ENCODE peak calls at places on chromosomes 11 and 22, in five cellular contexts. W, J, L, I and D are unnamed samples.

GRCh38 chr11:44980533-44981427 is 30.1 kb upstream of the TP53I11 start:
- DNase-seq in W (no peak), J (no peak), I (no peak), L (no peak), D (peak; percentile 60)

GRCh38 chr11:45432100-45432499 is 146.0 kb upstream of the SYT13 start:
- DNase-seq in W (no peak), I (no peak), L (no peak), J (no peak), D (no peak)

GRCh38 chr11:2212411-2213251 is 41.0 kb upstream of the TH start:
- DNase-seq in J (no peak), W (no peak), I (no peak), L (no peak), D (peak; percentile 77)

GRCh38 chr11:121163658-121164308 is 62.7 kb downstream of the TECTA start:
- DNase-seq in I (no peak), W (no peak), J (no peak), L (no peak), D (no peak)

GRCh38 chr11:73288873-73289707 is 17.0 kb downstream of the P2RY6 start:
- DNase-seq in J (peak; percentile 91), I (peak; percentile 84), L (peak; percentile 81), W (peak; percentile 76), D (peak; percentile 90)

GRCh38 chr22:35489225-35489624 is 51.4 kb upstream of the RASD2 start:
- DNase-seq in L (no peak), W (no peak), J (no peak), I (no peak), D (peak; percentile 66)

GRCh38 chr11:43268786-43269185 is 43.0 kb upstream of the API5 start:
- DNase-seq in I (no peak), W (no peak), L (no peak), J (no peak), D (no peak)

GRCh38 chr11:61147271-61147670 is 14.0 kb downstream of the VPS37C start:
- DNase-seq in J (no peak), W (no peak), I (no peak), L (no peak), D (no peak)

DNA sequence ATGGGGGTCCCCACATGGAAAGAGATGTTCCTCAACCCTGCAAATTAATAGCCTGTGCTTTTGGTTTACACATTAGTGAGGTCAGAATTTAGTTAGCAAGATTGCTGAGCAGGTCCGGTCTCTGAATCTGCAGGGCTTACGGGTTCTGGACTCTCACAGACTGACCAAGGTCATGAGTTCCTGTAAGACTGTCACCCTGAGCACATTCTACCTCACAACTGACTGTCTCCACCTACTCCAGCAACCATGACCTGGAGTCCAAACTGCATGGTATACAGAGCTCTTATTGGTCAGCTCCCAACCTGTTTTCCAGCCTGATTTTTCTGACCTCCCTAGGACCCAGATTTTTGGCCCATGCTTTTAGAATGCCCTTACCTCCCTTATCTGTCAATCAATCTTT is 28.2 kb downstream of the DKK3 start:
- DNase-seq in L (no peak), J (no peak), I (no peak), W (no peak), D (no peak)
- TF ChIP-seq CTCF in L (no peak), J (no peak), I (no peak), W (no peak), D (no peak)

GRCh38 chr22:20260071-20260722 is 7.9 kb downstream of the RTN4R start:
- DNase-seq in J (no peak), I (no peak), L (no peak), W (no peak), D (no peak)

GRCh38 chr22:20257474-20258299 is 10.4 kb downstream of the RTN4R start:
- DNase-seq in J (no peak), L (no peak), I (no peak), W (no peak), D (no peak)

GRCh38 chr22:20259336-20259705 is 8.8 kb downstream of the RTN4R start:
- DNase-seq in I (no peak), J (no peak), L (no peak), W (no peak), D (no peak)

GRCh38 chr22:20256562-20257473 is 11.3 kb downstream of the RTN4R start:
- DNase-seq in I (no peak), L (no peak), J (no peak), W (no peak), D (no peak)

DNA sequence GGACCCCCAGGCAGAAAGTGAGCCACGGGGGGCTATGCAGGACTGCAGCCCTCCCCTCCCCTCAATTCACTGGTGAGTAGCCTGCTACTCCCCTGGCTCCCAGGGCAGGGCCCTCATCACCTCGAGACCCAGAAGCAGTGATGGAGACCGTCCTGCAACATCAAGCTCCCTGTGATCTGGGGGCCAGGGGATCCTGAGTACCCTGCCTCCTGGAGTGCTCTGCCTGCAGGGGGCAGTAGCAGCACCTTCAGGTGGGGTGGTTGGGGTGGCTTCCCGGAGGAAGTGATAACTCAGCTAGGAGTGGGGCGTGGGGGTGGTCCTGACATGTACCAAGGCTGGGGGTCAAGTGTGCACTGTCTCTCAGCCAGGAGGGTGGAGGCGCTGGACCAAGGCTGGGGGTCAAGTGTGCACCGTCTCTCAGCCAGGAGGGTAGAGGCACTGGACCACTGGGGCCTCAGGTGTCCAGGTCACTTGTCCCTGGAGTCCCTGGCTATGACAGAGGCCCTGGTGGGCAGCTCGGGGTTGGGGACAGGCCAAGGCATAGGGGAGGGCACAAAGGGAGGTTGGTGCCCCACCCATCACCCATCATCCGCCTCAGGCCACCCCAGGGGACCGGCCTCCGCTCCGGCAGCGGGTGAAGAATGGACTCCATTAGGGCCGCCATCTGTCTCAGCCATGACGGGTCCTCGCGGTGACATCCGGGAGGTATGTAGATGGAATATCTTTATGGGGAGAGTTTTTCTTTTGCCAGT is 9.4 kb downstream of the RTN4R start:
- DNase-seq in L (no peak), J (no peak), W (no peak), I (no peak), D (no peak)
- TF ChIP-seq CTCF in L (peak; percentile 34), J (no peak), W (peak; percentile 14), I (peak; percentile 63), D (peak; percentile 43)

GRCh38 chr11:257766-258493 is 20.3 kb upstream of the NLRP6 start:
- DNase-seq in W (no peak), J (no peak), L (no peak), I (peak; percentile 22), D (no peak)
- TF ChIP-seq CTCF in W (no peak), J (no peak), L (peak; percentile 26), I (no peak), D (peak; percentile 30)

DNA sequence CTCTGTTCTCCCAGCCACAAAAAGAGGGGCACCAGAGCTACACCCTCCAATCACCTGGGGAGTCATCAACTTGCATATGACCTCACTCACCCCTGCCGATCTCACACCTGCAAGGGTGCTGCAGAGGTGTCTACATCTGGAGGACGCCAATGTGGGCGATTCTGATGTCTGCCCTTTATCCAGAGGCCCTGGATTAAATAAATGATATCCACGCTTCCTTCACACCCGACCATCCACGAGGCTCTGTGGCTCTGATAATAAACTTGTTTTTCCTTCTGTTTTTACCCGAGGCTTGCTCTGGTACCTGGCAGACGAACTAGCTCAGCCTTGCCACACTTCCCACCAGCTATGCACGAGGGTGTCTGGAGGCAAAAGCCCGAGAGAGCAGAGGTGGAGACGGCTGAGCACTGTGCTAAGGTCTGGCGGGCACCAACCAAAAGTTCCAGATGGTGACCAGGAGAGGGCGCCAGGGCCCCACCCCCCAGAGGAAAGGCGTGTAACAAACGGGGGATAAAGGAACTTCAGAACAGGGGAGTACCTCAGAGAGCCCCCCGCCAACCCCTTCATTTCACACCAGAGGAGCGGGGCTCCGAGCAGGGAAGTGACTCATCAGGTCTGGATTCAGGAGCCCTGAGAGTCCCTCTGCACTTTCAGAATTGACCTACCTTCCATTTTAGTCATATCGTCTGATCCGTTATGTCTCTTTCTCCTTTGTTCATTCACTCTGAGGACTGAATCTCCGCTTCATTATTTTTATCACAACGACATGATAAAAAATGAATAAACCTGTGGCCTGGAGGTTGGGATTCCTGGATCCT is 13.5 kb downstream of the SCN3B start:
- DNase-seq in I (peak; percentile 70), L (peak; percentile 51), W (peak; percentile 63), J (peak; percentile 53), D (no peak)
- TF ChIP-seq CTCF in I (peak; percentile 80), L (peak; percentile 93), W (peak; percentile 86), J (peak; percentile 82), D (peak; percentile 84)

DNA sequence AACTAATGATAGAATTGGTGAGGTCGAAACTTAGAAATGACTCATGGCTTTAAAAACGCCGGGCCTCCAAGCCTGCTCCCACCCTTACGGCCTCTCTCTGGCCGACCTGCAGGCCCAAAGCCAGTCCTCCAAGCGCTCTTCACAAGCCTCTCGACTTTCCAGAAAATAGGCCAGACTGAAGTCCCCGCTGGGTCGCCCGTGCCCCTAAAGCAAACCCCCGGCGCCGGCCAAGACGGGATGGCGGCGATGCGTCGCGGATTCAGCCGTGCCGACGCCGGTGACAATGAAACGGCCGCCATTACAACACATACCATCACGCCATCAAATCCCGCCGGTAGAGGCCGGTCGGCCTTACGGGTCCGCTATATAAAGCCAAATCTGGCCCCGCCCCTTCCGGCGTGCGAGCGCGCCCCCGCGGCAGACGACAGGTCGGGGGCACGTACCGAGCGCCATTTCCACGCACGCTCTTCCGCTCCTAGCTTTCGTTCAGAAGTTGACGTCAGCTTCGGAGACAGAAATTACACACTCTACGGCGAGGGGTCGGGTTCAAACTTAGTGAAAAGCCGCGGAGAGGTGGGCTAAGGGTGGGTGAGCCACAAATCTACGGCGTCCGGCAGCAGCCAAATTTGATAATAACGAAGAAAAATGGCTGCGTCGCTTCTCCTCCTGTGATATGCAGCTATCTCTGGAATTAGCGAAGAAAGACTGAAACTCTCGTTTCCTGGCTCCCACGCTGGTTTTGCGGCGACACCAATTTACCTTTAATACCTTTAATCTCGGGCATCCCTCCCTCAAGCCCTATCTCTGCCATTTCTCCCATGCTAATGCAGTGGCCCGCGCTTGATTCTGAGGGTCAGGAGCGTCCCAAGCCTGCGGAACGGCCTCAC is at the start of gene RPL3:
- DNase-seq in W (peak; percentile 96), J (peak; percentile 93), I (peak; percentile 99), L (peak; percentile 100), D (no peak)
- TF ChIP-seq CTCF in W (no peak), J (no peak), I (no peak), L (peak; percentile 17), D (peak; percentile 31)